ENCODE peak calls at places on chromosomes 6 and 20, in four cellular contexts. U is endothelial cell of umbilical vein, Z is K562, M is GM12878. R is an unnamed sample.

GRCh38 chr6:160439751-160440150 is 91.6 kb downstream of the SLC22A3 start:
- DNase-seq in Z (no peak), M (no peak), U (no peak), R (no peak)

GRCh38 chr6:14876778-14877613 is 368.9 kb upstream of the JARID2 start:
- DNase-seq in M (peak), Z (no peak), U (peak), R (peak)

GRCh38 chr6:18148304-18149025 is 6.4 kb downstream of the TPMT start:
- DNase-seq in Z (no peak), M (no peak), U (no peak), R (peak)

GRCh38 chr20:56865055-56865454 is 235.9 kb downstream of the TFAP2C start:
- DNase-seq in Z (no peak), M (no peak), U (no peak), R (no peak)

GRCh38 chr6:8743146-8743745 is 307.9 kb upstream of the SLC35B3 start:
- DNase-seq in M (no peak), Z (no peak), U (no peak), R (no peak)

GRCh38 chr6:75524322-75524972 is 30.8 kb upstream of the FILIP1 start:
- DNase-seq in U (peak), Z (no peak), M (no peak), R (peak)

GRCh38 chr6:2695464-2696095 is 55.1 kb downstream of the MYLK4 start:
- DNase-seq in Z (no peak), M (no peak), U (peak), R (peak)

GRCh38 chr20:64065973-64066341 is 3.0 kb downstream of the TCEA2 start:
- DNase-seq in Z (peak), U (no peak), M (peak), R (peak)

GRCh38 chr20:17796096-17796563 is 96.4 kb downstream of the BANF2 start:
- DNase-seq in Z (no peak), M (no peak), U (peak), R (peak)

GRCh38 chr20:51945177-51945576 is 142.9 kb upstream of the SALL4 start:
- DNase-seq in Z (no peak), U (no peak), M (no peak), R (no peak)

GRCh38 chr6:62286470-62286843 is 432 bp upstream of the KHDRBS2 start:
- DNase-seq in M (no peak), U (no peak), Z (no peak), R (no peak)

GRCh38 chr6:160079686-160080043 is 42.0 kb upstream of the SLC22A1 start:
- DNase-seq in M (no peak), Z (no peak), U (no peak), R (no peak)

DNA sequence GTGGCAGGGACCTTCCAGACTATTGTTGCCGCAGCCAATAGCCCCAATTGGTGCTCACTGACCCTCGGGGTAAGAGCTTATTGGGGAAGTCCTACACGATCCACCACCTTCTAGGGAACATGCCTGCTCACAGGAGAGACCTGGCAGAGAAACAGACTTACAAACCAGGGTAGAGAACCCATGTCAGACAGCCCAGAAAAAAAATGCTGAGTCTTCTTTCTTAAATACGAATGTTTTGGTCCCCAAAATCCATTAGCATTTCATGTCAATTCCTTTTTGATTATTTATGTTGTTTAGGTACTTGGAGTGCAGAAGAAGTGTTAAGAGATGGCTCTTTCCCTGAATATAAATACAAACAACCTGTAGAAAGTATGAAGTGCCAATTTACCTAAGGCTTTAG is 84.9 kb upstream of the PDE10A start:
- DNase-seq in M (no peak), U (no peak), Z (no peak), R (no peak)
- TF ChIP-seq FOS in M (no peak), U (no peak), Z (no peak), R (no peak)

GRCh38 chr6:138572885-138573284 is 73.6 kb upstream of the NHSL1 start:
- DNase-seq in Z (no peak), U (no peak), M (no peak), R (no peak)

GRCh38 chr6:138570716-138571020 is 71.4 kb upstream of the NHSL1 start:
- DNase-seq in M (no peak), U (peak), Z (no peak), R (peak)

GRCh38 chr6:138571174-138571573 is 71.9 kb upstream of the NHSL1 start:
- DNase-seq in U (no peak), Z (no peak), M (no peak), R (peak)

GRCh38 chr6:138571585-138572199 is 72.4 kb upstream of the NHSL1 start:
- DNase-seq in M (no peak), Z (no peak), U (no peak), R (peak)

DNA sequence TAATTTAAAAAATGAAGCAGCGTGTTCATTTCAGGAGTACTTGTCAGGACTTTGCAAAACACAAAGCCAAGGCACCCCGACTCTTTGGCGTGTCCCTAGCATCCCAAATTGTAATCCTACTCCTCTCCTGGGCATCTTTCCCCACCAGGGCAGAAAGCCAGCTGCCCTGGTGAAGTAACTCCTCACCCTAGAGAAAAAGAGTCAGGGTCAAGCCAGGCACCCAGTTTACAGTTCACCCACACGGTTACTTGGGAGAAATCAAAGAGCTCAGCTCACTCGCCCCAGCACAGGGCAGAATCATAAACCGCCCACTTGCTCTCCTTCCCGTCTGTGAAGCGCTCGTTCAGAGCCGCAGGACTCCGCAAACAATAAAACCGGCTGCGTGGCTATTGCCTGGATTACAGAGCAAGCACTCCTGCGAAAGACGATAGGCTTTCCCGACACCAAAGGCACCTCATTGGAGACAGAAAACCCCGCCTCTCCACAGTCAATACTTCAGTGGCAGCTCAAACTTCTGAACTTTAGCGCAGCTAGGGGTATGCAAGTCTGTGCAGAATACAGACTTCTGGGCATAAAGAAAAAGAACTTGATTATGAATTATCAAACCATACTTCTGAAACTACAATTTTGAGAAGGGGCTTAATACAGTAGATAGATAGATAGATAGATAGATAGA is 73.0 kb upstream of the NHSL1 start:
- DNase-seq in U (peak), Z (no peak), M (no peak), R (peak)
- TF ChIP-seq FOS in U (no peak), Z (no peak), M (no peak), R (no peak)

GRCh38 chr6:166806962-166807757 is 149.2 kb downstream of the RNASET2 start:
- DNase-seq in Z (no peak), M (no peak), U (no peak), R (no peak)
- TF ChIP-seq FOS in Z (no peak), M (no peak), U (no peak), R (no peak)

GRCh38 chr6:110554966-110555460 is 78.6 kb upstream of the SLC22A16 start:
- DNase-seq in M (no peak), U (no peak), Z (no peak), R (no peak)
- TF ChIP-seq FOS in M (no peak), U (no peak), Z (no peak), R (no peak)

DNA sequence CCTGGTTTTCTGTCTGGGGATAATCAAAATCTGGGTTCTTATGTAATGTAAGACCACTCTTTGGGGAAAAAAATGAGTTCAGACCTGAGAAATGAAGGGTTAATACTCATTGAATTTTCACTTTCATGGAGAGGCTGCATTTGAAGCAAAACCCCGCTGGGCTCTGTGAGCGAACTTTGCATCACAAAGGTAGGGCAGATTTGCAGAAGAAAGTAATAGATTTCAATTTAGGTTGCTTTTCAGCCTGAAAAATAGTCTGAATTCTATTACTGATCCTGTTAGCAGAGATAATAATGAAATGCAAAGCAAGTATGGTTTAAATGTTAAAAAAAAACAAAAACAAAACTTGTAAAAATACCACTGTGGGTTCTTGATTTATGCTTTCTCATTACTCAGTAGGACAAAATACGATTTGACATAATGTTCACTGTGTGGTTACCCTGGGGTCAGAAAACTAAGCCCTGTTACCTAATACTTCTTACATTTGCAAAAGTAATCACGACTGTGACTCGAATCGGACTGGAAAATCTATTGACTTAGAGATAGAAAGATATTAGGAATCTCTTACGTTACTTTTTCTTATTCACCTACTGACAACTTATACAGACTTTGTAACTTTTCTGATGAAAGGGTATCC is 72.2 kb downstream of the UST start:
- DNase-seq in M (no peak), U (no peak), Z (no peak), R (no peak)
- TF ChIP-seq FOS in M (no peak), U (no peak), Z (no peak), R (no peak)

GRCh38 chr20:60862601-60863000 is 389.5 kb upstream of the CDH4 start:
- DNase-seq in M (no peak), U (no peak), Z (no peak), R (no peak)
- TF ChIP-seq FOS in M (no peak), U (no peak), Z (no peak), R (no peak)

DNA sequence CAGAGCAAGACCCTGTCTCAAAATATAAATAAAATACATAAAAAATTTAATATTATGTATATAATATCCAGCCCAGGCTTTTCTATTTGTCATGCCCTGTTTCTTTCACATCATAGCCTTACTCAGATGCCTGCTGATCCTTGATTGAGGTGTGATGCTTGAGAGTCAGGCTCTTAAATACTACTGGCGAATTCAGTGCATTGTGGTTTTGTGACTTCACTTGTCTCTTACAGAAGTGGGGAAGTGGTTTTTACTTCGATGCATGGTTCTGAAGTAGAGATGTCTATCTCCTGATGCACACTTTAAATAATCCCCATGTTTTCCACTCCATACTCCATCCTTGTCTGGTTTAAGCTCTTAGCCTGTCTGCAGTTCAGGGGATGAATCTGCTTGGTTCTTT is 29.1 kb downstream of the ASXL1 start:
- DNase-seq in U (no peak), M (no peak), Z (no peak), R (peak)
- TF ChIP-seq FOS in U (no peak), M (no peak), Z (no peak), R (no peak)

GRCh38 chr20:43938932-43939761 is 24.5 kb downstream of the TOX2 start:
- DNase-seq in M (no peak), Z (no peak), U (peak), R (peak)
- TF ChIP-seq FOS in M (no peak), Z (no peak), U (no peak), R (peak)

R was measured in IMR-90.